ENCODE peak calls at places on chromosomes 1 and 21, in nine cellular contexts. One of them, this sample, is unnamed.

GRCh38 chr1:17167783-17168479 is 37.0 kb upstream of the PADI1 start:
- DNase-seq in iris pigment epithelial cell: peak
- DNase-seq in amniotic stem cell: no peak
- DNase-seq in erythroblast: no peak
- DNase-seq in neuronal stem cell: no peak
- DNase-seq in effector memory CD8-positive, alpha-beta T cell: no peak
- DNase-seq in thoracic aorta: no peak
- DNase-seq in AG10803: peak
- DNase-seq in GM12865: no peak
- DNase-seq in this sample: no peak

GRCh38 chr21:39007532-39007931 is 175.7 kb downstream of the PSMG1 start:
- DNase-seq in erythroblast: no peak
- DNase-seq in thoracic aorta: no peak
- DNase-seq in iris pigment epithelial cell: no peak
- DNase-seq in amniotic stem cell: no peak
- DNase-seq in GM12865: no peak
- DNase-seq in neuronal stem cell: no peak
- DNase-seq in AG10803: no peak
- DNase-seq in effector memory CD8-positive, alpha-beta T cell: no peak
- DNase-seq in this sample: no peak

GRCh38 chr1:170221495-170221894 is 75.7 kb downstream of the NTMT2 start:
- DNase-seq in GM12865: no peak
- DNase-seq in thoracic aorta: no peak
- DNase-seq in AG10803: no peak
- DNase-seq in neuronal stem cell: no peak
- DNase-seq in effector memory CD8-positive, alpha-beta T cell: no peak
- DNase-seq in amniotic stem cell: no peak
- DNase-seq in iris pigment epithelial cell: no peak
- DNase-seq in erythroblast: no peak
- DNase-seq in this sample: no peak

GRCh38 chr1:23977187-23977853 is 2.8 kb downstream of the SRSF10 start:
- DNase-seq in effector memory CD8-positive, alpha-beta T cell: no peak
- DNase-seq in AG10803: no peak
- DNase-seq in erythroblast: no peak
- DNase-seq in iris pigment epithelial cell: no peak
- DNase-seq in GM12865: no peak
- DNase-seq in thoracic aorta: no peak
- DNase-seq in amniotic stem cell: no peak
- DNase-seq in neuronal stem cell: no peak
- DNase-seq in this sample: no peak

GRCh38 chr1:171860696-171861095 is 19.4 kb downstream of the DNM3 start:
- DNase-seq in thoracic aorta: no peak
- DNase-seq in amniotic stem cell: no peak
- DNase-seq in erythroblast: no peak
- DNase-seq in GM12865: no peak
- DNase-seq in iris pigment epithelial cell: no peak
- DNase-seq in effector memory CD8-positive, alpha-beta T cell: no peak
- DNase-seq in AG10803: no peak
- DNase-seq in neuronal stem cell: no peak
- DNase-seq in this sample: no peak

GRCh38 chr1:7948950-7949349 is 8.3 kb upstream of the TNFRSF9 start:
- DNase-seq in AG10803: peak
- DNase-seq in effector memory CD8-positive, alpha-beta T cell: peak
- DNase-seq in erythroblast: no peak
- DNase-seq in iris pigment epithelial cell: peak
- DNase-seq in thoracic aorta: no peak
- DNase-seq in neuronal stem cell: no peak
- DNase-seq in amniotic stem cell: no peak
- DNase-seq in GM12865: peak
- DNase-seq in this sample: no peak

GRCh38 chr1:3419415-3420204 is 34.9 kb upstream of the ARHGEF16 start:
- DNase-seq in iris pigment epithelial cell: no peak
- DNase-seq in neuronal stem cell: no peak
- DNase-seq in AG10803: peak
- DNase-seq in thoracic aorta: no peak
- DNase-seq in amniotic stem cell: no peak
- DNase-seq in GM12865: no peak
- DNase-seq in effector memory CD8-positive, alpha-beta T cell: no peak
- DNase-seq in erythroblast: no peak
- DNase-seq in this sample: no peak

GRCh38 chr1:2566106-2567045 is 10.2 kb downstream of the TNFRSF14 start:
- DNase-seq in erythroblast: no peak
- DNase-seq in amniotic stem cell: no peak
- DNase-seq in GM12865: no peak
- DNase-seq in neuronal stem cell: no peak
- DNase-seq in effector memory CD8-positive, alpha-beta T cell: no peak
- DNase-seq in AG10803: no peak
- DNase-seq in thoracic aorta: no peak
- DNase-seq in iris pigment epithelial cell: no peak
- DNase-seq in this sample: no peak

GRCh38 chr1:59640851-59641250 is 173.9 kb upstream of the HOOK1 start:
- DNase-seq in GM12865: no peak
- DNase-seq in iris pigment epithelial cell: no peak
- DNase-seq in neuronal stem cell: no peak
- DNase-seq in AG10803: no peak
- DNase-seq in thoracic aorta: no peak
- DNase-seq in effector memory CD8-positive, alpha-beta T cell: no peak
- DNase-seq in amniotic stem cell: no peak
- DNase-seq in erythroblast: no peak
- DNase-seq in this sample: no peak

GRCh38 chr1:221800831-221801610 is 59.1 kb upstream of the DUSP10 start:
- DNase-seq in thoracic aorta: no peak
- DNase-seq in neuronal stem cell: no peak
- DNase-seq in AG10803: no peak
- DNase-seq in erythroblast: no peak
- DNase-seq in amniotic stem cell: no peak
- DNase-seq in effector memory CD8-positive, alpha-beta T cell: no peak
- DNase-seq in iris pigment epithelial cell: no peak
- DNase-seq in GM12865: no peak
- DNase-seq in this sample: no peak

GRCh38 chr1:169288011-169288414 is 79.6 kb downstream of the NME7 start:
- DNase-seq in erythroblast: no peak
- DNase-seq in amniotic stem cell: no peak
- DNase-seq in thoracic aorta: no peak
- DNase-seq in AG10803: peak
- DNase-seq in iris pigment epithelial cell: peak
- DNase-seq in GM12865: no peak
- DNase-seq in effector memory CD8-positive, alpha-beta T cell: no peak
- DNase-seq in neuronal stem cell: no peak
- DNase-seq in this sample: peak

GRCh38 chr1:62595647-62596046 is 1.7 kb upstream of the ANGPTL3 start:
- DNase-seq in amniotic stem cell: no peak
- DNase-seq in effector memory CD8-positive, alpha-beta T cell: no peak
- DNase-seq in thoracic aorta: no peak
- DNase-seq in AG10803: no peak
- DNase-seq in erythroblast: no peak
- DNase-seq in neuronal stem cell: no peak
- DNase-seq in GM12865: no peak
- DNase-seq in iris pigment epithelial cell: no peak
- DNase-seq in this sample: no peak

GRCh38 chr1:232805269-232806070 is at the start of gene MAP10:
- DNase-seq in thoracic aorta: no peak
- DNase-seq in amniotic stem cell: peak
- DNase-seq in erythroblast: peak
- DNase-seq in GM12865: peak
- DNase-seq in iris pigment epithelial cell: peak
- DNase-seq in AG10803: peak
- DNase-seq in neuronal stem cell: peak
- DNase-seq in effector memory CD8-positive, alpha-beta T cell: peak
- DNase-seq in this sample: no peak

GRCh38 chr1:13749543-13750307 is 49.7 kb downstream of the PRDM2 start:
- DNase-seq in amniotic stem cell: no peak
- DNase-seq in thoracic aorta: peak
- DNase-seq in AG10803: peak
- DNase-seq in iris pigment epithelial cell: peak
- DNase-seq in erythroblast: peak
- DNase-seq in neuronal stem cell: peak
- DNase-seq in GM12865: peak
- DNase-seq in effector memory CD8-positive, alpha-beta T cell: peak
- DNase-seq in this sample: peak

GRCh38 chr1:31551206-31551605 is 25.1 kb upstream of the TINAGL1 start:
- DNase-seq in thoracic aorta: no peak
- DNase-seq in erythroblast: no peak
- DNase-seq in GM12865: no peak
- DNase-seq in amniotic stem cell: no peak
- DNase-seq in iris pigment epithelial cell: no peak
- DNase-seq in neuronal stem cell: no peak
- DNase-seq in AG10803: peak
- DNase-seq in effector memory CD8-positive, alpha-beta T cell: no peak
- DNase-seq in this sample: no peak

GRCh38 chr21:38258803-38259485 is 2.2 kb downstream of the KCNJ15 start:
- DNase-seq in AG10803: peak
- DNase-seq in neuronal stem cell: no peak
- DNase-seq in iris pigment epithelial cell: peak
- DNase-seq in erythroblast: no peak
- DNase-seq in thoracic aorta: no peak
- DNase-seq in GM12865: no peak
- DNase-seq in effector memory CD8-positive, alpha-beta T cell: no peak
- DNase-seq in amniotic stem cell: peak
- DNase-seq in this sample: no peak

GRCh38 chr1:46202975-46203737 is at the start of gene LURAP1:
- DNase-seq in thoracic aorta: no peak
- DNase-seq in AG10803: peak
- DNase-seq in effector memory CD8-positive, alpha-beta T cell: peak
- DNase-seq in GM12865: peak
- DNase-seq in erythroblast: peak
- DNase-seq in iris pigment epithelial cell: peak
- DNase-seq in amniotic stem cell: no peak
- DNase-seq in neuronal stem cell: peak
- DNase-seq in this sample: peak

GRCh38 chr1:164953815-164954214 is 394.8 kb downstream of the PBX1 start:
- DNase-seq in AG10803: no peak
- DNase-seq in erythroblast: no peak
- DNase-seq in amniotic stem cell: no peak
- DNase-seq in neuronal stem cell: no peak
- DNase-seq in effector memory CD8-positive, alpha-beta T cell: no peak
- DNase-seq in thoracic aorta: no peak
- DNase-seq in GM12865: no peak
- DNase-seq in iris pigment epithelial cell: no peak
- DNase-seq in this sample: no peak

GRCh38 chr1:46248122-46248920 is 758 bp downstream of the RAD54L start:
- DNase-seq in AG10803: no peak
- DNase-seq in amniotic stem cell: no peak
- DNase-seq in effector memory CD8-positive, alpha-beta T cell: no peak
- DNase-seq in thoracic aorta: no peak
- DNase-seq in erythroblast: peak
- DNase-seq in iris pigment epithelial cell: no peak
- DNase-seq in neuronal stem cell: peak
- DNase-seq in GM12865: peak
- DNase-seq in this sample: peak

This sample was measured in T1000.